ENCODE peak calls at places on chromosomes 5 and 9, in seven cellular contexts. E, M, Z, I, L, N and X are unnamed samples.

GRCh38 chr9:80878556-80878955 is 810.8 kb downstream of the TLE1 start:
- DNase-seq in E (no peak), M (no peak), Z (no peak), I (no peak), L (no peak), N (no peak), X (no peak)

GRCh38 chr9:129170229-129170628 is 7.8 kb downstream of the IER5L start:
- DNase-seq in E (no peak), M (peak; percentile 47), Z (peak; percentile 32), I (no peak), L (no peak), N (peak; percentile 15), X (peak; percentile 78)

GRCh38 chr5:116360008-116360853 is 214.4 kb downstream of the SEMA6A start:
- DNase-seq in E (no peak), M (no peak), Z (peak; percentile 40), I (peak; percentile 41), L (no peak), N (no peak), X (no peak)

GRCh38 chr5:170576602-170577584 is 73.1 kb downstream of the KCNIP1 start:
- DNase-seq in E (no peak), M (no peak), Z (peak; percentile 52), I (no peak), L (no peak), N (no peak), X (no peak)

GRCh38 chr5:30100929-30101328 is 1092.6 kb upstream of the CDH6 start:
- DNase-seq in E (no peak), M (peak; percentile 45), Z (no peak), I (no peak), L (no peak), N (no peak), X (peak; percentile 3)

GRCh38 chr5:55557123-55557522 is 22.4 kb upstream of the PLPP1 start:
- DNase-seq in E (no peak), M (no peak), Z (no peak), I (no peak), L (no peak), N (no peak), X (no peak)

GRCh38 chr5:126808619-126809018 is 31.7 kb downstream of the LMNB1 start:
- DNase-seq in E (no peak), M (peak; percentile 61), Z (peak; percentile 46), I (no peak), L (no peak), N (peak; percentile 77), X (peak; percentile 29)

GRCh38 chr9:108162664-108163063 is 673.1 kb upstream of the KLF4 start:
- DNase-seq in E (peak; percentile 38), M (peak; percentile 68), Z (peak; percentile 91), I (no peak), L (no peak), N (no peak), X (peak; percentile 43)

GRCh38 chr5:110351451-110351850 is 375.0 kb downstream of the TMEM232 start:
- DNase-seq in E (no peak), M (peak; percentile 15), Z (peak; percentile 51), I (no peak), L (no peak), N (no peak), X (no peak)

GRCh38 chr5:60148356-60148755 is 254.8 kb upstream of the PDE4D start:
- DNase-seq in E (no peak), M (no peak), Z (peak; percentile 2), I (no peak), L (no peak), N (no peak), X (peak; percentile 10)

GRCh38 chr9:87280421-87280820 is 217.2 kb upstream of the DAPK1 start:
- DNase-seq in E (no peak), M (peak; percentile 22), Z (peak; percentile 76), I (no peak), L (no peak), N (no peak), X (peak; percentile 68)

GRCh38 chr5:5063533-5063953 is 76.6 kb upstream of the ADAMTS16 start:
- DNase-seq in E (no peak), M (peak; percentile 33), Z (no peak), I (no peak), L (no peak), N (no peak), X (no peak)

GRCh38 chr5:85049020-85049419 is 664.3 kb upstream of the EDIL3 start:
- DNase-seq in E (no peak), M (peak; percentile 3), Z (peak; percentile 6), I (no peak), L (no peak), N (peak; percentile 2), X (peak; percentile 64)

GRCh38 chr5:172954277-172954676 is 4.9 kb upstream of the RPL26L1 start:
- DNase-seq in E (no peak), M (no peak), Z (no peak), I (no peak), L (no peak), N (no peak), X (no peak)

GRCh38 chr9:78032599-78033457 is 1.2 kb upstream of the GNAQ start:
- DNase-seq in E (no peak), M (peak; percentile 50), Z (no peak), I (no peak), L (no peak), N (peak; percentile 66), X (no peak)

GRCh38 chr5:14458414-14458813 is 123.2 kb upstream of the OTULINL start:
- DNase-seq in E (no peak), M (no peak), Z (no peak), I (peak; percentile 57), L (no peak), N (no peak), X (no peak)

GRCh38 chr5:135386886-135387628 is 12.0 kb downstream of the MACROH2A1 start:
- DNase-seq in E (no peak), M (peak; percentile 100), Z (peak; percentile 94), I (no peak), L (no peak), N (peak; percentile 40), X (peak; percentile 98)

GRCh38 chr5:125316913-125317545 is 570.6 kb upstream of the ZNF608 start:
- DNase-seq in E (no peak), M (no peak), Z (no peak), I (no peak), L (no peak), N (no peak), X (no peak)

GRCh38 chr9:23361096-23361495 is 464.9 kb downstream of the ELAVL2 start:
- DNase-seq in E (no peak), M (no peak), Z (no peak), I (no peak), L (no peak), N (no peak), X (no peak)

GRCh38 chr9:134192951-134193731 is 28.8 kb upstream of the RNU6ATAC start:
- DNase-seq in E (no peak), M (no peak), Z (no peak), I (peak; percentile 2), L (no peak), N (no peak), X (no peak)

GRCh38 chr9:127347831-127348699 is 48.9 kb upstream of the SLC2A8 start:
- DNase-seq in E (no peak), M (peak; percentile 38), Z (peak; percentile 50), I (peak; percentile 38), L (no peak), N (no peak), X (peak; percentile 76)

GRCh38 chr9:128845186-128845931 is 15.8 kb upstream of the SPOUT1 start:
- DNase-seq in E (no peak), M (peak; percentile 55), Z (no peak), I (no peak), L (no peak), N (no peak), X (peak; percentile 92)

GRCh38 chr5:56815657-56816545 is 552 bp downstream of the MAP3K1 start:
- DNase-seq in E (peak; percentile 33), M (peak; percentile 34), Z (peak; percentile 40), I (peak; percentile 40), L (no peak), N (peak; percentile 39), X (peak; percentile 62)

GRCh38 chr5:158203256-158203655 is 344.3 kb upstream of the CLINT1 start:
- DNase-seq in E (no peak), M (no peak), Z (no peak), I (no peak), L (no peak), N (no peak), X (no peak)

GRCh38 chr5:133679534-133679933 is 67.2 kb upstream of the FSTL4 start:
- DNase-seq in E (no peak), M (no peak), Z (no peak), I (no peak), L (no peak), N (no peak), X (no peak)

GRCh38 chr5:124596595-124597388 is 149.6 kb downstream of the ZNF608 start:
- DNase-seq in E (no peak), M (peak; percentile 82), Z (peak; percentile 65), I (peak; percentile 16), L (no peak), N (no peak), X (peak; percentile 88)

GRCh38 chr9:121367651-121368510 is 2.2 kb downstream of the STOM start:
- DNase-seq in E (no peak), M (no peak), Z (peak; percentile 72), I (no peak), L (no peak), N (no peak), X (no peak)

GRCh38 chr5:92566113-92566767 is 1014.8 kb downstream of the NR2F1-AS1 start:
- DNase-seq in E (no peak), M (no peak), Z (no peak), I (no peak), L (no peak), N (no peak), X (no peak)

GRCh38 chr5:149795360-149795759 is 65.2 kb downstream of the PPARGC1B start:
- DNase-seq in E (no peak), M (no peak), Z (no peak), I (no peak), L (no peak), N (no peak), X (no peak)

GRCh38 chr9:77839459-77840140 is 191.5 kb upstream of the GNA14 start:
- DNase-seq in E (no peak), M (peak; percentile 66), Z (peak; percentile 83), I (no peak), L (no peak), N (no peak), X (peak; percentile 33)

GRCh38 chr9:73179594-73179993 is 27.9 kb downstream of the ANXA1 start:
- DNase-seq in E (no peak), M (peak; percentile 40), Z (no peak), I (no peak), L (no peak), N (peak; percentile 39), X (peak; percentile 82)

GRCh38 chr5:42268630-42269029 is 154.6 kb upstream of the GHR start:
- DNase-seq in E (no peak), M (peak; percentile 16), Z (peak; percentile 64), I (no peak), L (no peak), N (peak; percentile 51), X (peak; percentile 5)

GRCh38 chr5:91178461-91178860 is 204.7 kb downstream of the ARRDC3 start:
- DNase-seq in E (no peak), M (no peak), Z (peak; percentile 78), I (no peak), L (no peak), N (no peak), X (no peak)

GRCh38 chr9:127838375-127839078 is 15.9 kb downstream of the ENG start:
- DNase-seq in E (peak; percentile 93), M (peak; percentile 38), Z (peak; percentile 90), I (peak; percentile 47), L (no peak), N (no peak), X (no peak)

GRCh38 chr5:170273968-170274710 is 23.4 kb downstream of the LCP2 start:
- DNase-seq in E (no peak), M (peak; percentile 67), Z (no peak), I (no peak), L (peak; percentile 50), N (peak; percentile 58), X (peak; percentile 44)

GRCh38 chr9:98256632-98257218 is 1.3 kb upstream of the TBC1D2 start:
- DNase-seq in E (no peak), M (no peak), Z (no peak), I (no peak), L (peak; percentile 23), N (peak; percentile 51), X (no peak)

GRCh38 chr5:74199436-74200210 is 440.9 kb downstream of the ENC1 start:
- DNase-seq in E (no peak), M (no peak), Z (peak; percentile 89), I (no peak), L (no peak), N (no peak), X (peak; percentile 90)

GRCh38 chr9:86481466-86481865 is 127.3 kb upstream of the TUT7 start:
- DNase-seq in E (no peak), M (no peak), Z (no peak), I (no peak), L (no peak), N (no peak), X (no peak)